ENCODE peak calls at places on chromosomes 16 and 17, in nine cellular contexts. M, I, B, Q, O, V, N, W and C are unnamed samples.

GRCh38 chr17:76365256-76365903 is 11.7 kb upstream of the PRPSAP1 start:
- DNase-seq in M (no peak), I (no peak), B (no peak), Q (peak), O (no peak), V (no peak), N (no peak), W (no peak), C (no peak)

GRCh38 chr16:80743772-80744171 is 60.6 kb downstream of the CDYL2 start:
- DNase-seq in M (no peak), I (no peak), B (no peak), Q (no peak), O (no peak), V (no peak), N (peak), W (peak), C (no peak)

GRCh38 chr16:30065943-30066881 is 652 bp downstream of the ALDOA start:
- DNase-seq in M (no peak), I (no peak), B (peak), Q (peak), O (no peak), V (peak), N (peak), W (no peak), C (peak)

GRCh38 chr17:4958102-4958501 is 7.2 kb downstream of the ENO3 start:
- DNase-seq in M (no peak), I (no peak), B (no peak), Q (no peak), O (no peak), V (no peak), N (no peak), W (no peak), C (no peak)

GRCh38 chr17:40558651-40559015 is 6.6 kb downstream of the CCR7 start:
- DNase-seq in M (no peak), I (no peak), B (no peak), Q (no peak), O (no peak), V (no peak), N (no peak), W (no peak), C (no peak)

GRCh38 chr17:69287168-69287567 is 39.8 kb downstream of the ABCA5 start:
- DNase-seq in M (no peak), I (no peak), B (no peak), Q (no peak), O (no peak), V (peak), N (no peak), W (peak), C (no peak)

GRCh38 chr16:3027488-3027795 is 3.6 kb downstream of the THOC6 start:
- DNase-seq in M (no peak), I (no peak), B (no peak), Q (no peak), O (no peak), V (no peak), N (no peak), W (no peak), C (no peak)

GRCh38 chr16:7722761-7723160 is 390.1 kb downstream of the RBFOX1 start:
- DNase-seq in M (no peak), I (no peak), B (no peak), Q (no peak), O (no peak), V (no peak), N (no peak), W (no peak), C (no peak)

GRCh38 chr17:32258383-32259121 is 7.1 kb upstream of the RHBDL3 start:
- DNase-seq in M (no peak), I (no peak), B (no peak), Q (peak), O (no peak), V (no peak), N (no peak), W (no peak), C (no peak)

GRCh38 chr17:49028271-49028670 is 31.1 kb downstream of the IGF2BP1 start:
- DNase-seq in M (no peak), I (no peak), B (no peak), Q (no peak), O (no peak), V (no peak), N (no peak), W (no peak), C (no peak)

GRCh38 chr16:88442811-88443576 is 10.1 kb upstream of the ZFPM1 start:
- DNase-seq in M (no peak), I (peak), B (peak), Q (peak), O (peak), V (peak), N (peak), W (peak), C (peak)

GRCh38 chr16:84283314-84284167 is 11.1 kb upstream of the WFDC1 start:
- DNase-seq in M (no peak), I (no peak), B (peak), Q (no peak), O (no peak), V (no peak), N (no peak), W (no peak), C (no peak)

GRCh38 chr17:82931696-82932060 is 91.9 kb upstream of the ZNF750 start:
- DNase-seq in M (no peak), I (no peak), B (no peak), Q (no peak), O (peak), V (peak), N (no peak), W (peak), C (peak)

GRCh38 chr16:12786077-12786476 is 17.6 kb downstream of the CPPED1 start:
- DNase-seq in M (no peak), I (no peak), B (no peak), Q (no peak), O (no peak), V (no peak), N (no peak), W (no peak), C (no peak)

GRCh38 chr16:30997887-30998711 is 12.3 kb downstream of the STX1B start:
- DNase-seq in M (peak), I (no peak), B (peak), Q (no peak), O (no peak), V (peak), N (no peak), W (peak), C (peak)

GRCh38 chr17:37191219-37191618 is 184.6 kb upstream of the C17orf78 start:
- DNase-seq in M (no peak), I (no peak), B (no peak), Q (no peak), O (no peak), V (peak), N (no peak), W (peak), C (peak)

GRCh38 chr17:27824176-27824575 is 23.8 kb upstream of the NOS2 start:
- DNase-seq in M (no peak), I (no peak), B (no peak), Q (no peak), O (no peak), V (no peak), N (no peak), W (no peak), C (no peak)

GRCh38 chr16:819336-819735 is 18.8 kb upstream of the GNG13 start:
- DNase-seq in M (no peak), I (no peak), B (no peak), Q (no peak), O (no peak), V (no peak), N (peak), W (no peak), C (no peak)

GRCh38 chr16:2152695-2153506 is 2.7 kb upstream of the TRAF7 start:
- DNase-seq in M (no peak), I (no peak), B (peak), Q (peak), O (peak), V (no peak), N (peak), W (peak), C (no peak)

GRCh38 chr17:66459811-66460270 is 157.4 kb downstream of the PRKCA start:
- DNase-seq in M (peak), I (no peak), B (peak), Q (no peak), O (peak), V (peak), N (peak), W (peak), C (peak)

GRCh38 chr16:68396481-68396880 is 51.8 kb downstream of the SMPD3 start:
- DNase-seq in M (no peak), I (no peak), B (peak), Q (peak), O (peak), V (peak), N (peak), W (peak), C (peak)

GRCh38 chr16:67244387-67245188 is 2.7 kb downstream of the FHOD1 start:
- DNase-seq in M (no peak), I (no peak), B (peak), Q (no peak), O (peak), V (peak), N (peak), W (peak), C (peak)

GRCh38 chr16:85348921-85349334 is 236.7 kb upstream of the CIBAR2 start:
- DNase-seq in M (no peak), I (no peak), B (no peak), Q (no peak), O (no peak), V (no peak), N (no peak), W (no peak), C (no peak)

GRCh38 chr17:4968916-4969550 is 1.4 kb upstream of the SPAG7 start:
- DNase-seq in M (peak), I (no peak), B (no peak), Q (peak), O (no peak), V (peak), N (peak), W (peak), C (peak)

GRCh38 chr16:23901178-23902131 is 65.7 kb downstream of the PRKCB start:
- DNase-seq in M (no peak), I (no peak), B (no peak), Q (peak), O (no peak), V (no peak), N (no peak), W (no peak), C (no peak)

GRCh38 chr17:50803676-50804075 is 31.7 kb upstream of the WFIKKN2 start:
- DNase-seq in M (no peak), I (no peak), B (no peak), Q (no peak), O (no peak), V (no peak), N (no peak), W (no peak), C (no peak)

GRCh38 chr17:21059761-21060160 is 16.9 kb upstream of the USP22 start:
- DNase-seq in M (no peak), I (no peak), B (no peak), Q (no peak), O (no peak), V (no peak), N (no peak), W (no peak), C (no peak)

GRCh38 chr17:21061971-21062526 is 19.2 kb upstream of the USP22 start:
- DNase-seq in M (no peak), I (no peak), B (no peak), Q (no peak), O (no peak), V (no peak), N (no peak), W (no peak), C (no peak)

GRCh38 chr17:21061158-21061835 is 18.5 kb upstream of the USP22 start:
- DNase-seq in M (no peak), I (no peak), B (no peak), Q (no peak), O (peak), V (no peak), N (no peak), W (no peak), C (no peak)

DNA sequence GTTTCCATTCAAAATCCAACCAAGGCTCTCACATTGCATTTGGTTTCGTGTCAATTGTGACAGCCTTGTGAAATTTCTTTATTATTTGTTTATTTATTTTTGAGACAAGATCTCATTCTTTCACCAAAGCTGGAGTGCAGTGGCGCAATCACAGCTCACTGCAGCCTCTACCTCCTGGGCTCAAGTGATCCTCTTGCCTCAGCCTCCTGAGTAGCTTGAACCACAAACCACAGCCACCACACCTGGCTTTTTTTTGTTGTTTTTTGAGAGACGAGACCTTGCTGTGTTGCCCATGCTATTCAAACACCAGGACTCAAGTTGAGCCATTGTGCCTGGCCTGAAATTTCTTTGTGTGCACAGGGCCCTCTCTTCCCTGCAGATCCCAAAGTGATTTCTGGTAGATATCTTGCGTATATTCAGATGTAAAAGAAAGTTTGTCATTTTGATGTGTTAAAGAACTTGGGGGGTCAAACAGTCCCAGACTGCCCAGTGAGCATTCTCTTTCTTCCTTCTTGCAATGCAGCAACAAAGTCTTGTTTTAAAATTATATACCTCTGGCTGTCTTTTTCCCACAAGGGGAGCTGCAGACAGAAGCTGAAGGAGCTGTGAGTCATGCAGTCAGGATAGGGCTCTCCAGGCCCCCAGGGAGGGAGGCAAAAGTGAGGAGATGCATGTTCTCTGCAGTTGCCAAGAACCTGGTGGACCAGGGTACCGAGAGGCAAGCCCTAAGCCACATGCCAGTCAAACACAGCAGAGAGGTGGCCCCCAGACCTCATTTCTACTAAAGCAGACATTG is 15.5 kb upstream of the USP22 start:
- DNase-seq in M (no peak), I (no peak), B (no peak), Q (no peak), O (no peak), V (peak), N (peak), W (peak), C (peak)
- TF ChIP-seq CTCF in M (peak), I (no peak), B (no peak), Q (no peak), O (no peak), V (peak), N (no peak), W (peak), C (peak)

DNA sequence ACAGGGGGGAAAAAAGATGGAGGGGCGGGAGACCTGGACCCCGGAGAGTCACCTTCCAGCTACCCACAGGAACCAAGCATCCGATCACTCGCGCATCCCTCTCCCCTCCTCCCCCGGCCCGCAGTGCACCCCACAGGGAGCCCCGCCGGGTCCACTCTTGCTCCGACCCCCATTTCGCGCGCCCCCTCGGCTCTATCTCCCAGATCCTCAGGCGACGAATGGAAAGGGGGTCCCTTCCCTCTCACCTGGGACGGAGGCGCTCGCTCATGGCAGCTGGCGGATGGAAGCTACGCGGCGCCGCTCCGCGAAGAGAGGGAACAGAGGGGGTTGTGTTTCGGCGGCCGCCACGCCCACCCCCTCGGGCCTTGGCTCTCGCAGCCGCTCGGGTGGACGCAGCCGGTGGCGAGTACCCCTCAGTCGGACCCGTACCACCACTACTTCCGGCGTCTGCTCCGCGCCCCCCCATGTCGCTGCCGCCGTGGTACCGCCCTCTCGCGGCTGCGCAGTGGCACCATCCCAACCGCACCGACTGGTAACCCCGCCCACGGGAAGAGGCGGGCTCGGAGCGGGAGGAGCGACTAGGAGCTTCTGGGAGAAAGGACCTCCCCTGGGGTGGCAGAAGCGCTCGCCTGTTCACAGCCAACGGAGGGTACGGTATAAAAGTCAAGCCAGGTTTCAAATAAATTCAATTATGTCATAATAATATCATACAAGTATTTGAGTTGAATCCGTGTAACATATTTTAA is 29.7 kb downstream of the CPSF4L start:
- DNase-seq in M (peak), I (peak), B (peak), Q (peak), O (peak), V (peak), N (peak), W (peak), C (peak)
- TF ChIP-seq CTCF in M (peak), I (peak), B (no peak), Q (peak), O (no peak), V (peak), N (no peak), W (no peak), C (peak)

GRCh38 chr17:42608692-42609181 is 437 bp downstream of the RETREG3 start:
- DNase-seq in M (no peak), I (no peak), B (no peak), Q (peak), O (no peak), V (no peak), N (peak), W (peak), C (no peak)
- TF ChIP-seq CTCF in M (no peak), I (no peak), B (no peak), Q (no peak), O (no peak), V (no peak), N (no peak), W (no peak), C (no peak)

GRCh38 chr16:47019563-47019962 is 46.1 kb upstream of the DNAJA2 start:
- DNase-seq in M (no peak), I (no peak), B (no peak), Q (no peak), O (no peak), V (no peak), N (no peak), W (peak), C (no peak)
- TF ChIP-seq CTCF in M (peak), I (no peak), B (peak), Q (no peak), O (no peak), V (peak), N (no peak), W (peak), C (peak)

GRCh38 chr17:16363749-16364536 is 10.7 kb upstream of the CENPV start:
- DNase-seq in M (no peak), I (peak), B (peak), Q (peak), O (peak), V (peak), N (peak), W (peak), C (peak)
- TF ChIP-seq CTCF in M (peak), I (peak), B (peak), Q (peak), O (no peak), V (peak), N (peak), W (peak), C (peak)